ENCODE peak calls at places on chromosomes 4 and X, in four cellular contexts. L, P, Q and N are unnamed samples.

GRCh38 chr4:103996059-103996458 is 276.3 kb upstream of the TACR3 start:
- DNase-seq in L (peak; percentile 12), P (no peak), Q (peak; percentile 84), N (no peak)

GRCh38 chr4:2891294-2891693 is 47.6 kb downstream of the ADD1 start:
- DNase-seq in L (peak; percentile 71), P (no peak), Q (no peak), N (peak; percentile 43)

GRCh38 chr4:55635282-55635681 is 816 bp downstream of the NMU start:
- DNase-seq in L (no peak), P (no peak), Q (peak; percentile 1), N (no peak)

GRCh38 chrX:41923925-41924693 is 755 bp upstream of the CASK start:
- DNase-seq in L (peak; percentile 21), P (peak; percentile 3), Q (peak; percentile 28), N (peak; percentile 20)

GRCh38 chr4:38672247-38673071 is 8.5 kb downstream of the KLF3 start:
- DNase-seq in L (no peak), P (no peak), Q (peak; percentile 78), N (no peak)

GRCh38 chr4:46506876-46507275 is 116.9 kb upstream of the GABRA2 start:
- DNase-seq in L (peak; percentile 48), P (no peak), Q (peak; percentile 77), N (no peak)

GRCh38 chrX:133543654-133544053 is 128.4 kb upstream of the GPC4 start:
- DNase-seq in L (no peak), P (no peak), Q (no peak), N (no peak)

GRCh38 chr4:4696521-4696920 is 154.7 kb upstream of the STX18 start:
- DNase-seq in L (no peak), P (no peak), Q (no peak), N (no peak)

GRCh38 chr4:101667348-101667747 is 123.2 kb upstream of the BANK1 start:
- DNase-seq in L (peak; percentile 76), P (no peak), Q (no peak), N (peak; percentile 19)

GRCh38 chrX:153723351-153724251 is 586 bp downstream of the BCAP31 start:
- DNase-seq in L (peak; percentile 38), P (peak; percentile 18), Q (peak; percentile 56), N (peak; percentile 42)

GRCh38 chr4:185456131-185456530 is 15.4 kb downstream of the CCDC110 start:
- DNase-seq in L (no peak), P (no peak), Q (no peak), N (no peak)

GRCh38 chrX:101986571-101986970 is 54.7 kb upstream of the ZMAT1 start:
- DNase-seq in L (no peak), P (no peak), Q (peak; percentile 73), N (peak; percentile 13)

GRCh38 chr4:78776729-78777555 is 792 bp downstream of the BMP2K start:
- DNase-seq in L (peak; percentile 83), P (peak; percentile 12), Q (no peak), N (peak; percentile 61)

GRCh38 chrX:134933911-134934310 is 56.9 kb upstream of the SMIM10 start:
- DNase-seq in L (no peak), P (peak; percentile 23), Q (no peak), N (no peak)

GRCh38 chr4:1572521-1572920 is 111.6 kb downstream of the FAM53A start:
- DNase-seq in L (no peak), P (no peak), Q (no peak), N (no peak)

GRCh38 chr4:101258782-101259353 is 88.5 kb downstream of the PPP3CA start:
- DNase-seq in L (peak; percentile 18), P (no peak), Q (no peak), N (peak; percentile 46)

GRCh38 chrX:151543706-151544105 is 19.8 kb upstream of the PASD1 start:
- DNase-seq in L (peak; percentile 4), P (no peak), Q (no peak), N (peak; percentile 0)

DNA sequence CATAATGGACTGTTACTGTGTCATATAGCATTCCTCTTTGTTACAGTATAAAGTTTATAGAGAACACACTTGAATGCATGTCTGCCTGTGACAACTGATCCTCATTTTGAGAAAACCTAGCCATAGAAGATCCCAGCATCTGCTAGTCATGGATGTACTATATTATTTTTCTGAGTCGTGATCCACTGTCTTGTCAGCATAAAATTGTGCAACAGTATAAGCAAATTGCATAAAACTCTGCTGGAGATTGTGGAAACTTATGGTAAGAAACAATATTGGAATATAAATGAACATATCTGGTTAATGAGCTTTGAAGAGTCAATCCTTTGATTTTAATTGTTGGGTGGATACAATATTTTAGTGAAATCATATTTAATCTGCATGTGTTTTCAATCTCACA is 3.6 kb downstream of the NEIL3 start:
- DNase-seq in L (peak; percentile 67), P (no peak), Q (no peak), N (peak; percentile 39)
- H3K4me3 ChIP-seq in L (no peak overlapping the region), P (no peak overlapping the region), Q (no peak overlapping the region), N (no peak overlapping the region)

GRCh38 chrX:79366888-79367749 is at the start of gene ITM2A:
- DNase-seq in L (peak; percentile 5), P (peak; percentile 32), Q (peak; percentile 79), N (no peak)

GRCh38 chrX:79364306-79364705 is 2.8 kb downstream of the ITM2A start:
- DNase-seq in L (no peak), P (no peak), Q (no peak), N (no peak)

GRCh38 chrX:79367907-79368306 is 773 bp upstream of the ITM2A start:
- DNase-seq in L (no peak), P (no peak), Q (no peak), N (no peak)

GRCh38 chrX:79366556-79366887 is 612 bp downstream of the ITM2A start:
- DNase-seq in L (no peak), P (no peak), Q (no peak), N (no peak)

GRCh38 chrX:79365591-79365990 is 1.5 kb downstream of the ITM2A start:
- DNase-seq in L (no peak), P (no peak), Q (no peak), N (no peak)
- H3K4me3 ChIP-seq in L (no peak overlapping the region), P (peak overlapping the region; percentile 47), Q (peak overlapping the region; percentile 69), N (no peak overlapping the region)

GRCh38 chr4:112894951-112895350 is 154.5 kb upstream of the ANK2 start:
- DNase-seq in L (no peak), P (no peak), Q (no peak), N (no peak)

GRCh38 chr4:112897548-112897947 is 151.9 kb upstream of the ANK2 start:
- DNase-seq in L (no peak), P (no peak), Q (no peak), N (no peak)

GRCh38 chr4:112894480-112894879 is 155.0 kb upstream of the ANK2 start:
- DNase-seq in L (no peak), P (no peak), Q (no peak), N (no peak)

GRCh38 chr4:112895785-112896184 is 153.7 kb upstream of the ANK2 start:
- DNase-seq in L (peak; percentile 64), P (no peak), Q (no peak), N (peak; percentile 28)

GRCh38 chr4:112896326-112896892 is 153.0 kb upstream of the ANK2 start:
- DNase-seq in L (no peak), P (no peak), Q (no peak), N (no peak)
- H3K4me3 ChIP-seq in L (no peak overlapping the region), P (no peak overlapping the region), Q (no peak overlapping the region), N (no peak overlapping the region)

DNA sequence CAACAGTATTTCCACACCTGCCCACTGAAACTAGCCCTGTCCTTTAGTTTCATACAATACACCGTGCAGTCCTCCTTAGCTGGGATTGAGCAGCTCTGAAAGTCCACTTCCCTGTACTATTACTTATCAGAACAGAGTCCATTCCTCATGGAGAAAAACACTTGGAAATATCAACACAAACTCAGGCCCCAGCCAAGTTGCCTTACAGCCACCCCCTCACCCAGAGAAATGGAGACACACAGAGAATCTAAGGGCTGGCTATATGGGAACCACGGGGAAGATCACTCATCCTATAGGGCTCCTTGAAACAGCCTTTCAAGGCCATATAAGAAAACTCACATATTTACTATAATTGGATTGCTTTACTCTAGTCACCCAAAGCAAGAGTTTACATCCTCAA is 1.9 kb downstream of the SCARB2 start:
- DNase-seq in L (no peak), P (no peak), Q (peak; percentile 0), N (no peak)
- H3K4me3 ChIP-seq in L (peak overlapping the region; percentile 78), P (peak overlapping the region; percentile 90), Q (peak overlapping the region; percentile 61), N (peak overlapping the region; percentile 85)

DNA sequence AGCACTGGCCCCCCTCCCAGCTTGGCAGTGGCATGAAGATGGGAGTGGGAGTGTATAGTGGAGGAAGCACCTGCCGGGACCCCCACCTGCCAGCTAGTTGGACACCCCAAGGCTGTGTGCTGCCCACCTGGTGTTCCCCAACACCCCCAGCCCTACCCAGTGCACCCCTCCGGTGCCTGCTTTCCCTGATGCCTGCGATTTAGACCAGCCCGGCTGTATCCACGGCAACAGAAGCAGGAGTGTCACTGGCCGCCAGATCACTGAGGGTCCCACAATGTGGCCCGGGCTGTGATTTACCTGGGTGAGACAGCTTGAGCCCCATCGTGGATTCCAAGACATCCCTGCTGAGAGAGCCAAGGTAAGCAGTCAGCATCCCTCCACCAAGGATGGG is 533 bp downstream of the GPR173 start:
- DNase-seq in L (no peak), P (no peak), Q (no peak), N (no peak)
- H3K4me3 ChIP-seq in L (peak overlapping the region; percentile 63), P (peak overlapping the region; percentile 42), Q (peak overlapping the region; percentile 55), N (peak overlapping the region; percentile 67)

DNA sequence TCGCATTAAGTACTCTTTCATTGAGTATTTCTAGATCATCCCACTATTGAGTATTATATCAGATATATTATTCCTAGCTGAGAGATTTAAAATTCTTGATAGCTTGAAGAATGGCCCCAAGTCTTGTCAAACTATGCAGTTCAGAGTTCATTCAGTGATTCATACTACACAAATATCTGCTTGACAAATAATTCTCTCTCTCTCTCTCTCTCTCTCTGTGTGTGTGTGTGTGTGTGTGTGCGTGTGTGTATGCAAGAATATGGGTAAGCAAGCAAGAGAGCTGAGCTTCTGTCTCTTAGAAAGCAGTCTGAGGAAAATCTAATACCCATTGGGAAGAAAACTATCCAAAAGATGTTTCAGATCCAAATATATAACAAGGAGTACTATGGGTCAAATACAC is 142.0 kb downstream of the SLC10A7 start:
- DNase-seq in L (peak; percentile 28), P (no peak), Q (no peak), N (no peak)
- H3K4me3 ChIP-seq in L (no peak overlapping the region), P (no peak overlapping the region), Q (no peak overlapping the region), N (no peak overlapping the region)

GRCh38 chr4:15466596-15466995 is 3.1 kb upstream of the CC2D2A start:
- DNase-seq in L (no peak), P (no peak), Q (no peak), N (no peak)
- H3K4me3 ChIP-seq in L (no peak overlapping the region), P (no peak overlapping the region), Q (no peak overlapping the region), N (no peak overlapping the region)

GRCh38 chr4:26671111-26671510 is 87.2 kb downstream of the TBC1D19 start:
- DNase-seq in L (no peak), P (no peak), Q (no peak), N (no peak)
- H3K4me3 ChIP-seq in L (no peak overlapping the region), P (no peak overlapping the region), Q (no peak overlapping the region), N (no peak overlapping the region)